ENCODE peak calls at places on chromosomes 6 and 20, in six cellular contexts. X is psoas muscle, Z is astrocyte, F is brain microvascular endothelial cell, S is suprapubic skin, C is tibial artery. L is an unnamed sample.

GRCh38 chr20:11212288-11212687 is 538.5 kb upstream of the JAG1 start:
- DNase-seq in C (no peak), Z (no peak), S (no peak), F (no peak), X (no peak), L (no peak)

GRCh38 chr6:129695373-129696027 is 14.5 kb downstream of the ARHGAP18 start:
- DNase-seq in C (no peak), X (no peak), F (no peak), Z (no peak), S (no peak), L (no peak)

GRCh38 chr6:38612386-38612965 is 27.3 kb downstream of the BTBD9 start:
- DNase-seq in X (no peak), C (no peak), Z (peak; percentile 80), F (no peak), S (no peak), L (no peak)

GRCh38 chr20:50292324-50293243 is 102.0 kb downstream of the CEBPB start:
- DNase-seq in F (peak; percentile 82), X (peak; percentile 97), Z (peak; percentile 95), C (peak; percentile 96), S (peak; percentile 97), L (peak; percentile 81)

GRCh38 chr6:157242791-157243190 is 80.5 kb downstream of the TMEM242 start:
- DNase-seq in Z (no peak), C (no peak), S (no peak), X (no peak), F (no peak), L (no peak)

GRCh38 chr20:19415786-19416185 is 203.3 kb downstream of the SLC24A3 start:
- DNase-seq in F (no peak), X (no peak), S (no peak), Z (no peak), C (no peak), L (no peak)

GRCh38 chr6:111759836-111760785 is 113.1 kb downstream of the FYN start:
- DNase-seq in S (no peak), C (no peak), X (no peak), F (peak; percentile 88), Z (peak; percentile 92), L (no peak)

GRCh38 chr20:57831326-57831991 is 121.6 kb upstream of the PMEPA1 start:
- DNase-seq in Z (no peak), S (peak; percentile 56), F (no peak), C (no peak), X (no peak), L (no peak)

GRCh38 chr6:51429042-51429712 is 610.5 kb downstream of the TFAP2B start:
- DNase-seq in Z (no peak), S (no peak), C (no peak), X (no peak), F (no peak), L (no peak)

GRCh38 chr6:82415820-82416219 is 52.2 kb downstream of the TPBG start:
- DNase-seq in C (no peak), Z (no peak), F (no peak), S (no peak), X (no peak), L (no peak)

GRCh38 chr6:48315051-48315719 is 204.2 kb upstream of the PTCHD4 start:
- DNase-seq in F (no peak), S (no peak), X (no peak), Z (no peak), C (no peak), L (no peak)

GRCh38 chr20:20360464-20360863 is 7.4 kb upstream of the INSM1 start:
- DNase-seq in X (no peak), Z (peak; percentile 25), C (no peak), F (peak; percentile 60), S (no peak), L (peak; percentile 74)

GRCh38 chr6:136066005-136066404 is 184.1 kb downstream of the MTFR2 start:
- DNase-seq in F (no peak), C (no peak), S (no peak), X (no peak), Z (peak; percentile 34), L (no peak)

GRCh38 chr6:13331516-13332348 is 3.4 kb upstream of the TBC1D7 start:
- DNase-seq in S (no peak), Z (no peak), C (no peak), F (no peak), X (no peak), L (peak; percentile 25)

GRCh38 chr6:131532476-131533108 is 40.4 kb upstream of the ARG1 start:
- DNase-seq in Z (no peak), S (no peak), C (no peak), X (no peak), F (no peak), L (no peak)

GRCh38 chr6:30494275-30494990 is 5.1 kb downstream of the HLA-E start:
- DNase-seq in F (no peak), S (peak; percentile 26), X (no peak), Z (no peak), C (no peak), L (no peak)

GRCh38 chr20:17417221-17417620 is 114.0 kb downstream of the BFSP1 start:
- DNase-seq in S (no peak), C (no peak), F (no peak), Z (no peak), X (no peak), L (no peak)

GRCh38 chr6:14770572-14770971 is 475.3 kb upstream of the JARID2 start:
- DNase-seq in F (peak; percentile 88), Z (peak; percentile 76), S (no peak), X (no peak), C (no peak), L (no peak)

GRCh38 chr6:137717074-137718073 is 149.7 kb upstream of the TNFAIP3 start:
- DNase-seq in X (no peak), C (no peak), F (no peak), Z (peak; percentile 32), S (no peak), L (no peak)

GRCh38 chr6:134626589-134626988 is 308.7 kb upstream of the SGK1 start:
- DNase-seq in Z (no peak), X (no peak), C (no peak), S (no peak), F (peak; percentile 14), L (no peak)

GRCh38 chr6:167580512-167580911 is 246.2 kb upstream of the AFDN start:
- DNase-seq in S (peak; percentile 38), F (no peak), Z (no peak), X (no peak), C (no peak), L (peak; percentile 16)

GRCh38 chr20:63947638-63948456 is 8.4 kb downstream of the UCKL1 start:
- DNase-seq in Z (no peak), S (no peak), F (no peak), C (no peak), X (peak; percentile 17), L (no peak)

GRCh38 chr20:62623488-62624324 is 18.6 kb upstream of the SLCO4A1 start:
- DNase-seq in F (peak; percentile 68), Z (peak; percentile 65), X (peak; percentile 94), S (peak; percentile 97), C (peak; percentile 96), L (peak; percentile 100)

GRCh38 chr20:43715511-43715910 is 11.3 kb downstream of the GTSF1L start:
- DNase-seq in Z (no peak), C (no peak), X (no peak), F (no peak), S (no peak), L (no peak)

GRCh38 chr6:151478670-151479069 is 15.1 kb upstream of the CCDC170 start:
- DNase-seq in C (no peak), S (no peak), F (no peak), Z (peak; percentile 4), X (no peak), L (no peak)
- H3K4me3 ChIP-seq in C (no peak overlapping the region), S (no peak overlapping the region), F (no peak overlapping the region), Z (no peak overlapping the region), X (no peak overlapping the region), L (no peak overlapping the region)

DNA sequence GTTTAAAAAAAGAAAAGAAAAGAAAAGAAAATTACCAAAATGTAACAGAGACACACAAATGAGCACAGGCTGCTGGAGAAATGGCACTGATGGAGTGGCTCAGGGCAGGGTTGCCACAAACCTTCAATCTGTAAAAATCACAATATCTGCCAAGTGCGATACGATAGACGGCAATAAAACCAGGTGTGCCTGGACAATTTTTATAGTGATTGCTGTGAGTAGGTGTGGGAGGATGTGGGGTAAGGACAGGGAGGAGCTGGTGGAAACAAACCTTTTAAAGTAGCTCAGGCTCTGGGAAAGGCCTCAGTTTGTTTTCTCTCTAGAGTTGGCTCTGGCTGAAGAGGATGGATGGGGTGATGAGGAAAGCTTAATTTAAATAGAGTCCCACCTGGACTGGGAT is 592.7 kb upstream of the AGPAT4 start:
- DNase-seq in Z (no peak), C (no peak), S (no peak), F (no peak), X (no peak), L (no peak)
- H3K27me3 ChIP-seq in Z (no peaks in the 10 kb centered on the region), C (no peaks in the 10 kb centered on the region), S (no peaks in the 10 kb centered on the region), F (no peaks in the 10 kb centered on the region), X (no peaks in the 10 kb centered on the region), L (no peaks in the 10 kb centered on the region)

GRCh38 chr6:144488590-144488989 is 203.5 kb downstream of the UTRN start:
- DNase-seq in F (no peak), C (no peak), X (no peak), S (no peak), Z (no peak), L (no peak)

GRCh38 chr6:144480518-144480917 is 195.4 kb downstream of the UTRN start:
- DNase-seq in Z (no peak), F (no peak), X (no peak), C (no peak), S (no peak), L (no peak)

GRCh38 chr6:144481527-144481926 is 196.4 kb downstream of the UTRN start:
- DNase-seq in X (no peak), S (no peak), Z (no peak), F (no peak), C (no peak), L (no peak)

GRCh38 chr6:144482142-144482541 is 197.0 kb downstream of the UTRN start:
- DNase-seq in Z (peak; percentile 56), X (peak; percentile 74), S (peak; percentile 83), F (peak; percentile 78), C (peak; percentile 76), L (peak; percentile 60)

GRCh38 chr6:144485531-144485930 is 200.4 kb downstream of the UTRN start:
- DNase-seq in X (no peak), F (no peak), S (no peak), C (no peak), Z (no peak), L (no peak)
- H3K36me3 ChIP-seq in X (peaks cover 5% of the 10 kb centered on the region), F (peaks cover 17% of the 10 kb centered on the region), S (peaks cover 56% of the 10 kb centered on the region), C (peaks cover 54% of the 10 kb centered on the region), Z (peaks cover 12% of the 10 kb centered on the region), L (peaks cover 8% of the 10 kb centered on the region)

DNA sequence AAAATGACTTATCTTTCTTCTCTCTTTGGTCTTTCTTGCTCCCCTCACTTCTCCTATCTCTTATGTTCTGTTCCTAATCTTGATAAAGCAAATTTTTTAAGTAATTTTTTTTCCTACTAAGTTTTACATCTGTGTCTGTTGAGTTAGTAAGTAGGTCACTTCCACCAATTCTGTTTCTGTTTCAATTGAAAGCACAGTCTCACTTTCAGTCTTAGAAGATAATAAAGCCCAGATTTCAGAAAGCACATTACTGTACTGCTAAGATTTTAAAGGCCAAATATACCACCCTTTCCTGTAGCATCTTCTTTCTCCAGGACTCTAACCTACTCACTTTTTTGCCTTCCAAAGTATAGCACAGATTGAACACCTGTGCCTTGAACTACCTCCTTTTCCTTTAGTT is 866.1 kb upstream of the ADGRB3 start:
- DNase-seq in S (no peak), F (no peak), X (no peak), C (no peak), Z (no peak), L (no peak)
- H3K4me3 ChIP-seq in S (no peak overlapping the region), F (no peak overlapping the region), X (no peak overlapping the region), C (no peak overlapping the region), Z (no peak overlapping the region), L (no peak overlapping the region)